ENCODE peak calls at places on chromosome 15, in four cellular contexts. F is A673, S is GDM1, R is GM12892. I is an unnamed sample.

GRCh38 chr15:57220220-57220619 is 156.1 kb upstream of the CGNL1 start:
- DNase-seq in F (peak), S (no peak), R (no peak), I (no peak)

GRCh38 chr15:31228980-31229826 is 97.4 kb upstream of the KLF13 start:
- DNase-seq in R (peak), F (no peak), S (no peak), I (no peak)

GRCh38 chr15:65266469-65266868 is 20.2 kb downstream of the PARP16 start:
- DNase-seq in S (no peak), F (no peak), R (no peak), I (no peak)

GRCh38 chr15:42549052-42549491 is 434 bp downstream of the HAUS2 start:
- DNase-seq in F (peak), S (peak), R (peak), I (no peak)

GRCh38 chr15:41778503-41778902 is 4.2 kb downstream of the MAPKBP1 start:
- DNase-seq in F (no peak), S (no peak), R (no peak), I (no peak)

GRCh38 chr15:99436472-99437314 is 129.1 kb upstream of the MEF2A start:
- DNase-seq in S (no peak), F (no peak), R (no peak), I (no peak)

GRCh38 chr15:39747326-39747725 is 35.3 kb downstream of the FSIP1 start:
- DNase-seq in F (no peak), S (no peak), R (no peak), I (no peak)

GRCh38 chr15:71448688-71449114 is 333.4 kb downstream of the THSD4 start:
- DNase-seq in R (no peak), S (no peak), F (peak), I (no peak)

GRCh38 chr15:101201411-101202174 is 50.3 kb downstream of the CHSY1 start:
- DNase-seq in R (no peak), S (peak), F (peak), I (no peak)

GRCh38 chr15:74584204-74584603 is 31.4 kb upstream of the CLK3 start:
- DNase-seq in R (no peak), S (no peak), F (no peak), I (no peak)

GRCh38 chr15:65208656-65209055 is 2.6 kb downstream of the CILP start:
- DNase-seq in S (no peak), F (no peak), R (no peak), I (no peak)

GRCh38 chr15:32855942-32856341 is 138.1 kb downstream of the GREM1 start:
- DNase-seq in S (no peak), R (no peak), F (peak), I (no peak)

GRCh38 chr15:25812845-25813244 is 50.3 kb downstream of the ATP10A start:
- DNase-seq in R (no peak), S (no peak), F (no peak), I (no peak)

GRCh38 chr15:50355612-50355905 is 561 bp upstream of the GABPB1 start:
- DNase-seq in S (no peak), F (no peak), R (no peak), I (no peak)

GRCh38 chr15:78390823-78391222 is 47.2 kb upstream of the IREB2 start:
- DNase-seq in F (no peak), S (no peak), R (no peak), I (no peak)